ENCODE peak calls at places on chromosomes 5 and 9, in eight cellular contexts. F, T, P, V, O, Q, H and A are unnamed samples.

GRCh38 chr5:32210151-32210550 is 36.0 kb upstream of the GOLPH3 start:
- DNase-seq in T (no peak), V (no peak), H (no peak), F (no peak), P (no peak), O (no peak), Q (no peak), A (no peak)

GRCh38 chr5:172874647-172875371 is 40.8 kb downstream of the ERGIC1 start:
- DNase-seq in H (no peak), P (no peak), T (no peak), V (no peak), F (no peak), Q (no peak), O (no peak), A (no peak)

GRCh38 chr5:569868-570361 is 42.2 kb upstream of the CEP72 start:
- DNase-seq in H (peak), Q (no peak), T (no peak), V (no peak), O (no peak), F (no peak), P (no peak), A (no peak)

GRCh38 chr9:114304416-114305188 is 18.3 kb upstream of the ORM1 start:
- DNase-seq in Q (no peak), T (no peak), V (no peak), P (no peak), H (no peak), F (no peak), O (no peak), A (no peak)

GRCh38 chr5:102483736-102484135 is 15.1 kb downstream of the SLCO6A1 start:
- DNase-seq in V (no peak), T (no peak), Q (peak), O (no peak), P (no peak), H (no peak), F (no peak), A (no peak)

GRCh38 chr5:147093138-147093537 is 141.7 kb upstream of the STK32A start:
- DNase-seq in Q (peak), F (no peak), T (no peak), O (no peak), H (no peak), P (no peak), V (no peak), A (no peak)

GRCh38 chr5:86880785-86881492 is 263.2 kb downstream of the COX7C start:
- DNase-seq in O (no peak), F (peak), Q (peak), P (peak), V (peak), T (peak), H (peak), A (peak)

GRCh38 chr9:133714606-133715294 is 23.4 kb downstream of the SARDH start:
- DNase-seq in V (no peak), O (no peak), T (no peak), F (no peak), H (peak), Q (peak), P (no peak), A (no peak)

GRCh38 chr9:35728041-35728971 is 3.7 kb downstream of the TLN1 start:
- DNase-seq in O (no peak), Q (peak), H (no peak), F (no peak), P (peak), T (no peak), V (peak), A (no peak)

GRCh38 chr5:53679261-53679660 is 118.8 kb downstream of the NDUFS4 start:
- DNase-seq in H (no peak), T (no peak), V (no peak), O (no peak), P (no peak), F (no peak), Q (peak), A (no peak)

GRCh38 chr5:20105915-20106314 is 117.9 kb upstream of the CDH18 start:
- DNase-seq in H (no peak), V (no peak), T (no peak), F (no peak), O (peak), Q (no peak), P (no peak), A (no peak)

GRCh38 chr5:22063717-22064116 is 789.4 kb downstream of the CDH12 start:
- DNase-seq in T (no peak), H (no peak), O (no peak), V (no peak), P (no peak), F (no peak), Q (no peak), A (no peak)

GRCh38 chr9:34553511-34554021 is 30.8 kb upstream of the ENHO start:
- DNase-seq in H (peak), F (no peak), Q (no peak), V (no peak), O (no peak), P (no peak), T (no peak), A (no peak)

GRCh38 chr9:126754436-126755324 is 50.2 kb upstream of the ZBTB43 start:
- DNase-seq in O (no peak), F (no peak), T (no peak), Q (no peak), V (no peak), P (no peak), H (no peak), A (no peak)

GRCh38 chr9:132489536-132489935 is 79.5 kb downstream of the CFAP77 start:
- DNase-seq in P (no peak), O (no peak), H (no peak), Q (no peak), F (no peak), V (no peak), T (no peak), A (no peak)

GRCh38 chr9:93028448-93029006 is 30.0 kb upstream of the SUSD3 start:
- DNase-seq in Q (no peak), V (peak), H (no peak), T (peak), F (no peak), O (no peak), P (no peak), A (peak)

GRCh38 chr5:40485021-40485998 is 194.4 kb upstream of the PTGER4 start:
- DNase-seq in V (no peak), P (no peak), H (no peak), F (no peak), T (no peak), O (no peak), Q (no peak), A (no peak)

GRCh38 chr9:10130061-10130675 is 482.6 kb downstream of the PTPRD start:
- DNase-seq in H (no peak), V (no peak), O (no peak), T (no peak), F (no peak), Q (peak), P (no peak), A (no peak)

GRCh38 chr5:160173-160510 is 31.2 kb upstream of the LRRC14B start:
- DNase-seq in O (no peak), H (no peak), V (no peak), F (no peak), Q (peak), P (no peak), T (no peak), A (no peak)

GRCh38 chr5:109141499-109142200 is 268.1 kb downstream of the PJA2 start:
- DNase-seq in O (no peak), V (no peak), Q (peak), T (no peak), P (no peak), H (no peak), F (no peak), A (no peak)

GRCh38 chr5:17113174-17113941 is 104.1 kb upstream of the BASP1 start:
- DNase-seq in H (no peak), P (no peak), V (no peak), T (no peak), O (no peak), F (no peak), Q (peak), A (no peak)

GRCh38 chr5:61659221-61659696 is 327.2 kb downstream of the ZSWIM6 start:
- DNase-seq in T (no peak), P (no peak), V (no peak), O (no peak), F (no peak), H (no peak), Q (no peak), A (no peak)

GRCh38 chr5:69415584-69415958 is 655 bp downstream of the MARVELD2 start:
- DNase-seq in T (no peak), H (no peak), F (no peak), P (no peak), V (no peak), Q (no peak), O (no peak), A (no peak)

GRCh38 chr9:34589656-34590375 is at the start of gene CNTFR:
- DNase-seq in F (no peak), P (no peak), H (peak), T (no peak), V (peak), Q (no peak), O (peak), A (no peak)

GRCh38 chr5:177473461-177473991 is at the start of gene DBN1:
- DNase-seq in T (no peak), V (no peak), Q (peak), O (no peak), H (peak), F (no peak), P (peak), A (no peak)

GRCh38 chr5:35924950-35925722 is 13.3 kb downstream of the CAPSL start:
- DNase-seq in F (peak), V (peak), H (peak), Q (peak), T (peak), O (no peak), P (peak), A (no peak)

GRCh38 chr9:33233659-33234335 is 6.2 kb upstream of the SPINK4 start:
- DNase-seq in Q (peak), H (peak), F (no peak), O (no peak), V (no peak), P (peak), T (no peak), A (no peak)